ENCODE peak calls at places on chromosomes 2 and 18, in five cellular contexts. P is right lobe of liver, O is HL-60, R is mesendoderm, W is IMR-90. C is an unnamed sample.

GRCh38 chr2:160418398-160418765 is 75.2 kb downstream of the RBMS1 start:
- DNase-seq in P (no peak), O (no peak), R (no peak), W (no peak), C (no peak)

GRCh38 chr2:109322111-109322510 is 193.1 kb downstream of the SH3RF3 start:
- DNase-seq in P (no peak), O (no peak), R (no peak), W (peak), C (no peak)

GRCh38 chr2:232910376-232910775 is 40.3 kb downstream of the SNORC start:
- DNase-seq in P (no peak), O (no peak), R (no peak), W (no peak), C (no peak)

GRCh38 chr2:200765139-200765951 is 46.4 kb upstream of the BZW1 start:
- DNase-seq in P (no peak), O (no peak), R (no peak), W (peak), C (no peak)

GRCh38 chr18:57970356-57971095 is 73.5 kb upstream of the NEDD4L start:
- DNase-seq in P (no peak), O (no peak), R (peak), W (no peak), C (no peak)

GRCh38 chr18:61750840-61751668 is 141.8 kb downstream of the RNF152 start:
- DNase-seq in P (no peak), O (no peak), R (no peak), W (no peak), C (no peak)

GRCh38 chr2:135132314-135132713 is 80.2 kb downstream of the RAB3GAP1 start:
- DNase-seq in P (no peak), O (no peak), R (no peak), W (peak), C (no peak)

GRCh38 chr2:148888003-148888501 is 13.0 kb downstream of the KIF5C start:
- DNase-seq in P (no peak), O (peak), R (peak), W (no peak), C (peak)

GRCh38 chr2:75608684-75609333 is 37.8 kb upstream of the MRPL19 start:
- DNase-seq in P (peak), O (peak), R (peak), W (peak), C (peak)

GRCh38 chr2:4391013-4391412 is 687.6 kb downstream of the DCDC2C start:
- DNase-seq in P (no peak), O (no peak), R (peak), W (no peak), C (no peak)

GRCh38 chr2:202377308-202377736 is 1.2 kb downstream of the BMPR2 start:
- DNase-seq in P (peak), O (peak), R (no peak), W (peak), C (peak)

GRCh38 chr2:111918383-111918806 is 20.0 kb downstream of the MERTK start:
- DNase-seq in P (no peak), O (no peak), R (no peak), W (peak), C (no peak)

GRCh38 chr2:200466703-200467418 is 43.0 kb downstream of the KCTD18 start:
- DNase-seq in P (no peak), O (no peak), R (no peak), W (peak), C (no peak)

GRCh38 chr18:58753976-58754375 is 82.7 kb downstream of the MALT1 start:
- DNase-seq in P (no peak), O (no peak), R (no peak), W (peak), C (no peak)

GRCh38 chr2:61853086-61853847 is 593 bp downstream of the FAM161A start:
- DNase-seq in P (no peak), O (no peak), R (peak), W (no peak), C (no peak)

GRCh38 chr2:14417586-14417985 is 214.9 kb upstream of the LRATD1 start:
- DNase-seq in P (no peak), O (no peak), R (no peak), W (no peak), C (no peak)

GRCh38 chr2:100388703-100389102 is 28.8 kb downstream of the CHST10 start:
- DNase-seq in P (no peak), O (no peak), R (no peak), W (no peak), C (no peak)

GRCh38 chr2:188675391-188676011 is 298.7 kb upstream of the COL3A1 start:
- DNase-seq in P (no peak), O (no peak), R (peak), W (peak), C (no peak)

GRCh38 chr18:49716035-49716434 is 97.3 kb downstream of the ACAA2 start:
- DNase-seq in P (no peak), O (no peak), R (no peak), W (no peak), C (no peak)

DNA sequence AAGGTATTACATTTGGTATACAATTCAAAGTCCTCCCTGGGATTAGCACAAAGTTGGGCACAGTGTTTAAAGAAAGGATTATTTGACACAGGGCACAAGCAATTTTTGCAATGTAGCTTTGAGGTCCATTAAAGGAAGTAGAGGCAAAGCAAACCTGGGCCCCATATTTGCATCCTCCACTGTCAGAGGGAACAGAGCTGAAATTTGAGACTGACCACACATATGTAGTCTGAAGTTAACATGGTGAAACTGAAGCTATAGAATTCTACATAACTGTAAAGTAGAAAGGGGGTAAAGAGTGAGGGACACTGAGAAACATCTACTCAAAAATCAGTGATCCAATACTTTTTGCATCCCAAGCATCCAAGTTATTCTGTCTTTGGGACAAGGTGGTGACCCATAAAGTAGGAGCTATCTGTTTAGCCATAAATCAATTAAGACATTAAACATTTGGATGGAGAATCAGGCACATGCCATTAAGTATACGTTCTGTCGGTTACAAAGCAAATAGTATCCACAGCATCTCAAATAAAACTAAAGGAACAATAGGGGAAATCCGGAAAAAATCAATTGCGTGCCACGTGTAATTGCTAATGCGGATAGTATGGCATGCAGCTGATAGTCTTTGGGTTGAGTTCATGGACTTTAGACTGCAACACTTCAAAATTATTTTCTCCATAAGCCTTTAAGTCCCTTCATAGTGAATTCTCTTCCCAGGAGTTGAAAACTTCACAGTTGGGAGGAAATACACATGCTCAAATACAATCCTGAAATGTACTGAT is 72.6 kb downstream of the PLEKHM3 start:
- DNase-seq in P (no peak), O (no peak), R (no peak), W (no peak), C (no peak)
- H3K27ac ChIP-seq in P (no peak), O (no peak), R (no peak), W (no peak), C (no peak)

DNA sequence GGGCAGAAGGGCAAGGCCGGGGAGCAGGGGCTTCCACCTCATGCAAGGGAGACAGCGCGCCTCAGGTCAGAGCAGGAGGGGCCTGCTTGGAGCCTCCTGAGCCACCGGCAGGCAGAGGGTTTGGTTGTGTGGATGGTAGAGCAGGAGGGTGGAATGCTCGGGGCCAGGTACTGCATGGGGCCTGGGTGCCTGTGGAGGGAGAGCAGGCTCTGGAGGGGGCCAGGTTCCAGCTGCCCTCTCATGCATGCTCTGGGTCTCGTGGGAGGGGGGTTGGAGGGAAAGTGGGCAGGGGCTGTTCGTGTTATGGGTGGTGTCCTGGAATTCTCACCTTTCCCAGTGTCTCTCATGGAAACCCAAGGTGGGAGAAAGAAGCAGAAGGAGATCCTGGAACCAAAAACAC is 3.2 kb upstream of the IL1R2 start:
- DNase-seq in P (no peak), O (no peak), R (no peak), W (no peak), C (no peak)
- H3K27ac ChIP-seq in P (no peak), O (no peak), R (no peak), W (no peak), C (peak)

GRCh38 chr2:36445191-36445590 is 89.6 kb downstream of the CRIM1 start:
- DNase-seq in P (no peak), O (no peak), R (no peak), W (no peak), C (no peak)
- H3K27ac ChIP-seq in P (no peak), O (no peak), R (no peak), W (no peak), C (no peak)

GRCh38 chr18:5627756-5628511 is 84.1 kb upstream of the EPB41L3 start:
- DNase-seq in P (no peak), O (no peak), R (no peak), W (no peak), C (no peak)
- H3K27ac ChIP-seq in P (no peak), O (no peak), R (no peak), W (no peak), C (no peak)

DNA sequence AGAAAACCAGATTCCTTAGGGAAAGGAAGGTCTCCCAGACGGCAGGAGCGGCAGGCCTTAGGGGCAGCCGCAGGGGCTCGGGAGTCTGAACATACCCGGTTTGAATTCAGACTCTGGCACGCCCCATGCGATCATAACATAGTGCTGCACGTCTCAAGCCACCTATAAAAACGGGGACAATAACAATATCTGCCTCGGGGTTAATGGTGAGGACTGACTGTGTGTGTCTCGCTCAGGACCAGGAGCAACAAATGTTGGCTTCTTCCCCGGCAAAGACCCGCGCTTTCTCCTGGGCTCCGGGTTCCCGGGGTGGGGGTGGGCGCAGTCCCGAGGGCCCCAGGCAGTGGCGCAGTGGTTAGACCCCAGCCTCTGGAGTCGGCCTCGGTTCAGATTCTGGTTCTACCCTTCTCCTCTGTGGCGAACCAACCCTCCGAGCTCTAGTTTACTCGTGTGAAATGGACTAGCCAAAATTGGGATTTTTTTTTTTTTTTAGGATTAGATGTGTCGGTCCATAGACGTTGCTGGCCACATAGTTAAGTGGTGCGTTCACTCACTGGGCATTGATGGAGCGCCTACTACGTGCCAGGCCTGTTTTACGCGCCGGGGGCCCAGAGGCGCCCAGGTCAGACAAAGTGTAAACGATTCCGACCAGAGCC is 959 bp upstream of the SH3BP4 start:
- DNase-seq in P (no peak), O (no peak), R (peak), W (peak), C (peak)
- H3K27ac ChIP-seq in P (peak), O (no peak), R (no peak), W (peak), C (no peak)

GRCh38 chr2:18522484-18523146 is 37.8 kb downstream of the RDH14 start:
- DNase-seq in P (no peak), O (no peak), R (no peak), W (peak), C (no peak)
- H3K27ac ChIP-seq in P (no peak), O (no peak), R (no peak), W (no peak), C (no peak)

C was measured in spleen.